ENCODE peak calls at places on chromosomes 13 and 19, in eight cellular contexts. C is caudate nucleus; L is substantia nigra; I is NCI-H2081; T is stimulated activated CD4-positive, alpha-beta T cell treated with anti-CD3 and anti-CD28 coated beads, Interleukin-15, amount 100 ng/mL, for 1 hour; E is RWPE1; O is hypothalamus; V is effector memory CD8-positive, alpha-beta T cell. W is an unnamed sample.

GRCh38 chr19:2491130-2491801 is 15.3 kb downstream of the GADD45B start:
- DNase-seq in C (no peak), L (no peak), I (peak; percentile 86), T (no peak), E (peak; percentile 76), O (no peak), V (no peak), W (no peak)

GRCh38 chr13:114145722-114146121 is 13.3 kb upstream of the RASA3 start:
- DNase-seq in C (no peak), L (no peak), I (no peak), T (no peak), E (no peak), O (no peak), V (no peak), W (no peak)

GRCh38 chr13:87671031-87671823 is at the start of gene SLITRK5:
- DNase-seq in C (peak; percentile 83), L (peak; percentile 68), I (peak; percentile 83), T (no peak), E (peak; percentile 49), O (peak; percentile 86), V (no peak), W (peak; percentile 85)

GRCh38 chr13:42883142-42883541 is 101.8 kb downstream of the FAM216B start:
- DNase-seq in C (no peak), L (no peak), I (no peak), T (no peak), E (no peak), O (no peak), V (no peak), W (no peak)

GRCh38 chr19:55437410-55437809 is 5.7 kb downstream of the SHISA7 start:
- DNase-seq in C (no peak), L (no peak), I (no peak), T (no peak), E (peak; percentile 78), O (peak; percentile 7), V (no peak), W (no peak)

GRCh38 chr13:34993470-34993869 is 51.4 kb downstream of the NBEA start:
- DNase-seq in C (no peak), L (no peak), I (no peak), T (no peak), E (no peak), O (no peak), V (no peak), W (no peak)

GRCh38 chr19:40143612-40144011 is 47.6 kb upstream of the MAP3K10 start:
- DNase-seq in C (no peak), L (no peak), I (no peak), T (no peak), E (no peak), O (no peak), V (no peak), W (peak; percentile 12)

GRCh38 chr13:24011266-24011665 is 114.0 kb upstream of the C1QTNF9B start:
- DNase-seq in C (no peak), L (no peak), I (no peak), T (no peak), E (no peak), O (no peak), V (no peak), W (no peak)

GRCh38 chr13:25911020-25911419 is 140.8 kb downstream of the SHISA2 start:
- DNase-seq in C (no peak), L (no peak), I (peak; percentile 15), T (no peak), E (no peak), O (no peak), V (no peak), W (no peak)

GRCh38 chr13:99150575-99151370 is 49.9 kb upstream of the UBAC2 start:
- DNase-seq in C (no peak), L (no peak), I (no peak), T (no peak), E (peak; percentile 96), O (no peak), V (no peak), W (no peak)

GRCh38 chr13:49569993-49570689 is 15.2 kb downstream of the RCBTB1 start:
- DNase-seq in C (no peak), L (no peak), I (no peak), T (no peak), E (peak; percentile 37), O (no peak), V (no peak), W (no peak)

GRCh38 chr13:24216176-24216575 is 55.7 kb downstream of the SPATA13 start:
- DNase-seq in C (no peak), L (no peak), I (no peak), T (no peak), E (no peak), O (no peak), V (no peak), W (no peak)

W was measured in occipital lobe.